ENCODE peak calls at places on chromosome X, in ten cellular contexts. One of them, this sample, is unnamed.

GRCh38 chrX:106898462-106898861 is 4.7 kb downstream of the RIPPLY1 start:
- DNase-seq in H9: no peak
- DNase-seq in foreskin fibroblast: peak
- DNase-seq in heart right ventricle: no peak
- DNase-seq in GM20000: peak
- DNase-seq in colonic mucosa: no peak
- DNase-seq in adrenal gland: no peak
- DNase-seq in A549: peak
- DNase-seq in pancreas: no peak
- DNase-seq in fibroblast of the aortic adventitia: peak
- DNase-seq in this sample: peak

GRCh38 chrX:151081016-151081415 is 95.4 kb upstream of the GPR50 start:
- DNase-seq in H9: no peak
- DNase-seq in foreskin fibroblast: no peak
- DNase-seq in heart right ventricle: no peak
- DNase-seq in GM20000: no peak
- DNase-seq in colonic mucosa: no peak
- DNase-seq in adrenal gland: no peak
- DNase-seq in A549: no peak
- DNase-seq in pancreas: no peak
- DNase-seq in fibroblast of the aortic adventitia: no peak
- DNase-seq in this sample: no peak

GRCh38 chrX:24357101-24357500 is 3.3 kb upstream of the SUPT20HL1 start:
- DNase-seq in H9: no peak
- DNase-seq in foreskin fibroblast: peak
- DNase-seq in heart right ventricle: no peak
- DNase-seq in GM20000: no peak
- DNase-seq in colonic mucosa: no peak
- DNase-seq in adrenal gland: no peak
- DNase-seq in A549: no peak
- DNase-seq in pancreas: no peak
- DNase-seq in fibroblast of the aortic adventitia: peak
- DNase-seq in this sample: no peak

GRCh38 chrX:67295924-67296323 is 247.9 kb upstream of the AR start:
- DNase-seq in H9: no peak
- DNase-seq in foreskin fibroblast: no peak
- DNase-seq in heart right ventricle: no peak
- DNase-seq in GM20000: no peak
- DNase-seq in colonic mucosa: no peak
- DNase-seq in adrenal gland: no peak
- DNase-seq in A549: no peak
- DNase-seq in pancreas: no peak
- DNase-seq in fibroblast of the aortic adventitia: no peak
- DNase-seq in this sample: no peak

GRCh38 chrX:644304-645023 is 13.9 kb downstream of the SHOX start:
- DNase-seq in H9: peak
- DNase-seq in foreskin fibroblast: peak
- DNase-seq in heart right ventricle: no peak
- DNase-seq in GM20000: peak
- DNase-seq in colonic mucosa: peak
- DNase-seq in adrenal gland: no peak
- DNase-seq in A549: no peak
- DNase-seq in pancreas: no peak
- DNase-seq in fibroblast of the aortic adventitia: no peak
- DNase-seq in this sample: no peak

GRCh38 chrX:22124098-22124497 is 92.0 kb downstream of the PHEX start:
- DNase-seq in H9: no peak
- DNase-seq in foreskin fibroblast: no peak
- DNase-seq in heart right ventricle: no peak
- DNase-seq in GM20000: no peak
- DNase-seq in colonic mucosa: no peak
- DNase-seq in adrenal gland: no peak
- DNase-seq in A549: no peak
- DNase-seq in pancreas: no peak
- DNase-seq in fibroblast of the aortic adventitia: peak
- DNase-seq in this sample: no peak

GRCh38 chrX:112832481-112833095 is 8.0 kb downstream of the AMOT start:
- DNase-seq in H9: peak
- DNase-seq in foreskin fibroblast: no peak
- DNase-seq in heart right ventricle: no peak
- DNase-seq in GM20000: no peak
- DNase-seq in colonic mucosa: peak
- DNase-seq in adrenal gland: no peak
- DNase-seq in A549: no peak
- DNase-seq in pancreas: peak
- DNase-seq in fibroblast of the aortic adventitia: peak
- DNase-seq in this sample: no peak

GRCh38 chrX:138885886-138886285 is 174.4 kb upstream of the FGF13 start:
- DNase-seq in H9: no peak
- DNase-seq in foreskin fibroblast: peak
- DNase-seq in heart right ventricle: no peak
- DNase-seq in GM20000: no peak
- DNase-seq in colonic mucosa: no peak
- DNase-seq in adrenal gland: no peak
- DNase-seq in A549: no peak
- DNase-seq in pancreas: no peak
- DNase-seq in fibroblast of the aortic adventitia: peak
- DNase-seq in this sample: no peak

GRCh38 chrX:10519278-10519677 is 101.1 kb downstream of the MID1 start:
- DNase-seq in H9: no peak
- DNase-seq in foreskin fibroblast: no peak
- DNase-seq in heart right ventricle: no peak
- DNase-seq in GM20000: no peak
- DNase-seq in colonic mucosa: no peak
- DNase-seq in adrenal gland: no peak
- DNase-seq in A549: no peak
- DNase-seq in pancreas: no peak
- DNase-seq in fibroblast of the aortic adventitia: no peak
- DNase-seq in this sample: no peak

GRCh38 chrX:10519761-10520160 is 100.6 kb downstream of the MID1 start:
- DNase-seq in H9: no peak
- DNase-seq in foreskin fibroblast: no peak
- DNase-seq in heart right ventricle: no peak
- DNase-seq in GM20000: no peak
- DNase-seq in colonic mucosa: no peak
- DNase-seq in adrenal gland: no peak
- DNase-seq in A549: no peak
- DNase-seq in pancreas: no peak
- DNase-seq in fibroblast of the aortic adventitia: peak
- DNase-seq in this sample: no peak

GRCh38 chrX:10514891-10515290 is 105.5 kb downstream of the MID1 start:
- DNase-seq in H9: no peak
- DNase-seq in foreskin fibroblast: peak
- DNase-seq in heart right ventricle: peak
- DNase-seq in GM20000: no peak
- DNase-seq in colonic mucosa: no peak
- DNase-seq in adrenal gland: no peak
- DNase-seq in A549: no peak
- DNase-seq in pancreas: no peak
- DNase-seq in fibroblast of the aortic adventitia: peak
- DNase-seq in this sample: no peak

GRCh38 chrX:10516781-10517322 is 103.5 kb downstream of the MID1 start:
- DNase-seq in H9: no peak
- DNase-seq in foreskin fibroblast: no peak
- DNase-seq in heart right ventricle: no peak
- DNase-seq in GM20000: no peak
- DNase-seq in colonic mucosa: no peak
- DNase-seq in adrenal gland: no peak
- DNase-seq in A549: no peak
- DNase-seq in pancreas: no peak
- DNase-seq in fibroblast of the aortic adventitia: no peak
- DNase-seq in this sample: no peak

GRCh38 chrX:10518073-10518472 is 102.3 kb downstream of the MID1 start:
- DNase-seq in H9: no peak
- DNase-seq in foreskin fibroblast: no peak
- DNase-seq in heart right ventricle: peak
- DNase-seq in GM20000: no peak
- DNase-seq in colonic mucosa: no peak
- DNase-seq in adrenal gland: no peak
- DNase-seq in A549: no peak
- DNase-seq in pancreas: no peak
- DNase-seq in fibroblast of the aortic adventitia: no peak
- DNase-seq in this sample: no peak
- TF ChIP-seq CTCF in H9: no peak
- TF ChIP-seq CTCF in foreskin fibroblast: no peak
- TF ChIP-seq CTCF in heart right ventricle: no peak
- TF ChIP-seq CTCF in GM20000: no peak
- TF ChIP-seq CTCF in colonic mucosa: no peak
- TF ChIP-seq CTCF in adrenal gland: no peak
- TF ChIP-seq CTCF in A549: no peak
- TF ChIP-seq CTCF in pancreas: no peak
- TF ChIP-seq CTCF in fibroblast of the aortic adventitia: no peak
- TF ChIP-seq CTCF in this sample: no peak

DNA sequence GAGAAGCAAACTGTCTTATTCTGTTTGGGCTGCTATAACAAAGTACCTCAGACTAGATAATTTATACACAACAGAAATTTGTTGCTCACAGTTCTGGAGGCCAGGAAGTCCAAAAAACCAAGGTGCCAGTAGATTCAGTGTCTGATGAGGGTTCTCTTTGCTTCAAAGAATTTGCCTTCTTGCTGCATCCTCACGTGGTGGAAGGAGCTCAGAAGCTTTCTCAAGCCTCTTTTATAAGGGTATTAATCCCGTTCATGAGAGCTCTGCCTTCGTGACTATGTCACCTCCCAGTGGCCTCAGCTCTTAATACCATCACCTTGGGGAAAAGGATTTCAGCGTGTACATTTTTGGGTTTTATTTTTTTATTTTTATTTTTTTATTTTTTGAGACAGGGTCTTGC is 20.1 kb downstream of the CA5B start:
- DNase-seq in H9: no peak
- DNase-seq in foreskin fibroblast: no peak
- DNase-seq in heart right ventricle: no peak
- DNase-seq in GM20000: no peak
- DNase-seq in colonic mucosa: no peak
- DNase-seq in adrenal gland: no peak
- DNase-seq in A549: no peak
- DNase-seq in pancreas: no peak
- DNase-seq in fibroblast of the aortic adventitia: no peak
- DNase-seq in this sample: no peak
- TF ChIP-seq CTCF in H9: no peak
- TF ChIP-seq CTCF in foreskin fibroblast: no peak
- TF ChIP-seq CTCF in heart right ventricle: no peak
- TF ChIP-seq CTCF in GM20000: no peak
- TF ChIP-seq CTCF in colonic mucosa: no peak
- TF ChIP-seq CTCF in adrenal gland: no peak
- TF ChIP-seq CTCF in A549: no peak
- TF ChIP-seq CTCF in pancreas: no peak
- TF ChIP-seq CTCF in fibroblast of the aortic adventitia: no peak
- TF ChIP-seq CTCF in this sample: no peak

DNA sequence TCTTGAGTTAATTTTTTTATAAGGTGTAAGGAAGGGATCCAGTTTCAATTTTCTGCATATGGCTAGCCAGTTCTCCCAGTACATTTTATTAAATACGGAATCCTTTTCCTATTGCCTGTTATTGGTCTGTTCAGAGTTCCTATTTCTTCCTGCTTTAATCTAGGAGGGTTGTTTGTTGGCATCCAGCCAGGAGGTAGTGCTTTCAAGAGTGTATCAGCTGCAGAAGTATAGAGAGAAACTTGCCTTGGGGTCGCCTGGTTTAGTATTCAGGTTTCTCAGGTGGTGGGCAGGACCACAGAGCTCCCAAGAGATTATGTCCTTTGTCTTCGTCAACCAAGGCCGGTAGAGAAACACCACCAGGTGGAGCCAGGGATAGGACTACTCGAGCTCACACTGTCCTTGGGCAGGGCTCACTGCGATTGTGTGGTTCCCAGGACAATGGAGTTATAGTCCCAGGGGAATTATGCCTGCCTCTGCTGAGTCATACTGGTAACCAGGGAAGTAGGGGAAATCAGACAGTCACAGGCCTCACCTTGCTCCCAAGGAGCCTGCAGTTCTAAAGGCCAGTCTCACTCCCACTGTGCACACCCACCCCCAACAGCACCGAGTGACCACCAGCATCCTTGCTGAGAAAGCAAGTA is 168.1 kb downstream of the VSIG4 start:
- DNase-seq in H9: peak
- DNase-seq in foreskin fibroblast: no peak
- DNase-seq in heart right ventricle: peak
- DNase-seq in GM20000: peak
- DNase-seq in colonic mucosa: peak
- DNase-seq in adrenal gland: no peak
- DNase-seq in A549: peak
- DNase-seq in pancreas: no peak
- DNase-seq in fibroblast of the aortic adventitia: peak
- DNase-seq in this sample: peak
- TF ChIP-seq CTCF in H9: peak
- TF ChIP-seq CTCF in foreskin fibroblast: no peak
- TF ChIP-seq CTCF in heart right ventricle: peak
- TF ChIP-seq CTCF in GM20000: no peak
- TF ChIP-seq CTCF in colonic mucosa: no peak
- TF ChIP-seq CTCF in adrenal gland: no peak
- TF ChIP-seq CTCF in A549: no peak
- TF ChIP-seq CTCF in pancreas: no peak
- TF ChIP-seq CTCF in fibroblast of the aortic adventitia: no peak
- TF ChIP-seq CTCF in this sample: peak

GRCh38 chrX:74049126-74049525 is 254.9 kb upstream of the ZCCHC13 start:
- DNase-seq in H9: no peak
- DNase-seq in foreskin fibroblast: no peak
- DNase-seq in heart right ventricle: no peak
- DNase-seq in GM20000: no peak
- DNase-seq in colonic mucosa: no peak
- DNase-seq in adrenal gland: no peak
- DNase-seq in A549: no peak
- DNase-seq in pancreas: no peak
- DNase-seq in fibroblast of the aortic adventitia: no peak
- DNase-seq in this sample: no peak
- TF ChIP-seq CTCF in H9: no peak
- TF ChIP-seq CTCF in foreskin fibroblast: no peak
- TF ChIP-seq CTCF in heart right ventricle: no peak
- TF ChIP-seq CTCF in GM20000: no peak
- TF ChIP-seq CTCF in colonic mucosa: no peak
- TF ChIP-seq CTCF in adrenal gland: no peak
- TF ChIP-seq CTCF in A549: no peak
- TF ChIP-seq CTCF in pancreas: no peak
- TF ChIP-seq CTCF in fibroblast of the aortic adventitia: no peak
- TF ChIP-seq CTCF in this sample: no peak

GRCh38 chrX:12753366-12753765 is 37.8 kb upstream of the PRPS2 start:
- DNase-seq in H9: no peak
- DNase-seq in foreskin fibroblast: no peak
- DNase-seq in heart right ventricle: no peak
- DNase-seq in GM20000: no peak
- DNase-seq in colonic mucosa: no peak
- DNase-seq in adrenal gland: no peak
- DNase-seq in A549: no peak
- DNase-seq in pancreas: no peak
- DNase-seq in fibroblast of the aortic adventitia: no peak
- DNase-seq in this sample: no peak

GRCh38 chrX:12747433-12747832 is 43.8 kb upstream of the PRPS2 start:
- DNase-seq in H9: no peak
- DNase-seq in foreskin fibroblast: no peak
- DNase-seq in heart right ventricle: no peak
- DNase-seq in GM20000: no peak
- DNase-seq in colonic mucosa: no peak
- DNase-seq in adrenal gland: no peak
- DNase-seq in A549: no peak
- DNase-seq in pancreas: no peak
- DNase-seq in fibroblast of the aortic adventitia: no peak
- DNase-seq in this sample: no peak

GRCh38 chrX:12751887-12752286 is 39.3 kb upstream of the PRPS2 start:
- DNase-seq in H9: no peak
- DNase-seq in foreskin fibroblast: no peak
- DNase-seq in heart right ventricle: no peak
- DNase-seq in GM20000: no peak
- DNase-seq in colonic mucosa: no peak
- DNase-seq in adrenal gland: no peak
- DNase-seq in A549: no peak
- DNase-seq in pancreas: peak
- DNase-seq in fibroblast of the aortic adventitia: no peak
- DNase-seq in this sample: no peak
- TF ChIP-seq CTCF in H9: no peak
- TF ChIP-seq CTCF in foreskin fibroblast: no peak
- TF ChIP-seq CTCF in heart right ventricle: no peak
- TF ChIP-seq CTCF in GM20000: no peak
- TF ChIP-seq CTCF in colonic mucosa: no peak
- TF ChIP-seq CTCF in adrenal gland: no peak
- TF ChIP-seq CTCF in A549: no peak
- TF ChIP-seq CTCF in pancreas: no peak
- TF ChIP-seq CTCF in fibroblast of the aortic adventitia: no peak
- TF ChIP-seq CTCF in this sample: no peak